ENCODE peak calls at places on chromosomes 4 and X, in seven cellular contexts. One of them, this sample, is unnamed.

GRCh38 chr4:168449740-168450442 is 30.4 kb downstream of the DDX60L start:
- DNase-seq in mesendoderm: no peak
- DNase-seq in H1: no peak
- DNase-seq in neuronal stem cell: no peak
- DNase-seq in IMR-90: peak
- DNase-seq in H9: no peak
- DNase-seq in mesenchymal stem cell: peak
- DNase-seq in this sample: peak

GRCh38 chrX:137432609-137433008 is 133.3 kb upstream of the ZIC3 start:
- DNase-seq in neuronal stem cell: no peak
- DNase-seq in mesendoderm: peak
- DNase-seq in H9: peak
- DNase-seq in H1: no peak
- DNase-seq in mesenchymal stem cell: no peak
- DNase-seq in IMR-90: no peak
- DNase-seq in this sample: peak

GRCh38 chr4:128386761-128387599 is 99.4 kb upstream of the PGRMC2 start:
- DNase-seq in neuronal stem cell: no peak
- DNase-seq in IMR-90: peak
- DNase-seq in H1: no peak
- DNase-seq in mesendoderm: peak
- DNase-seq in H9: no peak
- DNase-seq in mesenchymal stem cell: peak
- DNase-seq in this sample: peak

GRCh38 chr4:184568770-184569169 is 80.5 kb downstream of the CASP3 start:
- DNase-seq in H1: no peak
- DNase-seq in mesenchymal stem cell: no peak
- DNase-seq in IMR-90: no peak
- DNase-seq in H9: no peak
- DNase-seq in neuronal stem cell: no peak
- DNase-seq in mesendoderm: no peak
- DNase-seq in this sample: no peak

GRCh38 chrX:45807572-45808425 is 607.1 kb upstream of the DIPK2B start:
- DNase-seq in neuronal stem cell: peak
- DNase-seq in H1: no peak
- DNase-seq in mesendoderm: peak
- DNase-seq in IMR-90: peak
- DNase-seq in H9: no peak
- DNase-seq in mesenchymal stem cell: peak
- DNase-seq in this sample: no peak

GRCh38 chrX:39174761-39175417 is 373.6 kb downstream of the MID1IP1 start:
- DNase-seq in IMR-90: no peak
- DNase-seq in mesenchymal stem cell: no peak
- DNase-seq in mesendoderm: no peak
- DNase-seq in H9: no peak
- DNase-seq in neuronal stem cell: no peak
- DNase-seq in H1: no peak
- DNase-seq in this sample: no peak

GRCh38 chrX:153353416-153353815 is 19.5 kb downstream of the ZNF275 start:
- DNase-seq in neuronal stem cell: no peak
- DNase-seq in mesenchymal stem cell: no peak
- DNase-seq in IMR-90: no peak
- DNase-seq in H9: peak
- DNase-seq in H1: no peak
- DNase-seq in mesendoderm: peak
- DNase-seq in this sample: no peak

GRCh38 chr4:118889313-118889694 is 650 bp downstream of the SYNPO2 start:
- DNase-seq in mesendoderm: no peak
- DNase-seq in H1: no peak
- DNase-seq in mesenchymal stem cell: no peak
- DNase-seq in neuronal stem cell: no peak
- DNase-seq in IMR-90: no peak
- DNase-seq in H9: no peak
- DNase-seq in this sample: no peak

GRCh38 chr4:2958446-2958845 is 4.8 kb downstream of the NOP14 start:
- DNase-seq in mesendoderm: peak
- DNase-seq in neuronal stem cell: no peak
- DNase-seq in mesenchymal stem cell: peak
- DNase-seq in H9: no peak
- DNase-seq in H1: no peak
- DNase-seq in IMR-90: peak
- DNase-seq in this sample: peak

GRCh38 chr4:70183940-70184246 is 11.6 kb upstream of the ODAM start:
- DNase-seq in mesenchymal stem cell: no peak
- DNase-seq in H9: no peak
- DNase-seq in neuronal stem cell: no peak
- DNase-seq in IMR-90: no peak
- DNase-seq in H1: no peak
- DNase-seq in mesendoderm: no peak
- DNase-seq in this sample: no peak

GRCh38 chrX:48560681-48561080 is 13.6 kb upstream of the RBM3 start:
- DNase-seq in mesenchymal stem cell: no peak
- DNase-seq in H9: no peak
- DNase-seq in neuronal stem cell: no peak
- DNase-seq in mesendoderm: no peak
- DNase-seq in IMR-90: no peak
- DNase-seq in H1: no peak
- DNase-seq in this sample: no peak

GRCh38 chr4:26785312-26785711 is 75.3 kb upstream of the STIM2 start:
- DNase-seq in H9: no peak
- DNase-seq in mesendoderm: no peak
- DNase-seq in neuronal stem cell: no peak
- DNase-seq in IMR-90: no peak
- DNase-seq in H1: no peak
- DNase-seq in mesenchymal stem cell: no peak
- DNase-seq in this sample: no peak

GRCh38 chrX:2874222-2875135 is 45.7 kb downstream of the GYG2 start:
- DNase-seq in H1: no peak
- DNase-seq in mesenchymal stem cell: no peak
- DNase-seq in mesendoderm: no peak
- DNase-seq in neuronal stem cell: no peak
- DNase-seq in H9: no peak
- DNase-seq in IMR-90: no peak
- DNase-seq in this sample: no peak

GRCh38 chr4:38387348-38387747 is 276.7 kb upstream of the KLF3 start:
- DNase-seq in mesenchymal stem cell: no peak
- DNase-seq in H1: no peak
- DNase-seq in mesendoderm: no peak
- DNase-seq in H9: no peak
- DNase-seq in neuronal stem cell: no peak
- DNase-seq in IMR-90: peak
- DNase-seq in this sample: no peak

GRCh38 chr4:54959656-54960055 is 165.7 kb downstream of the KDR start:
- DNase-seq in neuronal stem cell: no peak
- DNase-seq in H9: no peak
- DNase-seq in IMR-90: peak
- DNase-seq in mesenchymal stem cell: peak
- DNase-seq in mesendoderm: no peak
- DNase-seq in H1: no peak
- DNase-seq in this sample: peak

GRCh38 chr4:176236909-176237308 is 32.1 kb downstream of the ASB5 start:
- DNase-seq in IMR-90: peak
- DNase-seq in mesenchymal stem cell: peak
- DNase-seq in neuronal stem cell: no peak
- DNase-seq in H9: no peak
- DNase-seq in H1: no peak
- DNase-seq in mesendoderm: no peak
- DNase-seq in this sample: no peak

GRCh38 chr4:122710434-122711308 is 21.8 kb upstream of the BBS12 start:
- DNase-seq in mesendoderm: no peak
- DNase-seq in H9: no peak
- DNase-seq in IMR-90: peak
- DNase-seq in neuronal stem cell: no peak
- DNase-seq in mesenchymal stem cell: no peak
- DNase-seq in H1: no peak
- DNase-seq in this sample: no peak

GRCh38 chr4:113645771-113646455 is 115.6 kb downstream of the CAMK2D start:
- DNase-seq in IMR-90: peak
- DNase-seq in H9: peak
- DNase-seq in mesendoderm: peak
- DNase-seq in H1: peak
- DNase-seq in mesenchymal stem cell: peak
- DNase-seq in neuronal stem cell: no peak
- DNase-seq in this sample: no peak

GRCh38 chrX:22032084-22032483 is at the start of gene PHEX:
- DNase-seq in mesendoderm: no peak
- DNase-seq in mesenchymal stem cell: no peak
- DNase-seq in IMR-90: no peak
- DNase-seq in H1: no peak
- DNase-seq in neuronal stem cell: no peak
- DNase-seq in H9: no peak
- DNase-seq in this sample: no peak

GRCh38 chr4:67700119-67700873 is 659 bp downstream of the UBA6 start:
- DNase-seq in H1: no peak
- DNase-seq in neuronal stem cell: no peak
- DNase-seq in mesendoderm: no peak
- DNase-seq in IMR-90: peak
- DNase-seq in H9: no peak
- DNase-seq in mesenchymal stem cell: peak
- DNase-seq in this sample: peak

GRCh38 chr4:77074961-77075855 is 581 bp downstream of the CCNI start:
- DNase-seq in mesenchymal stem cell: peak
- DNase-seq in H1: peak
- DNase-seq in mesendoderm: peak
- DNase-seq in IMR-90: peak
- DNase-seq in neuronal stem cell: peak
- DNase-seq in H9: peak
- DNase-seq in this sample: peak

GRCh38 chrX:135425566-135425965 is 3.8 kb downstream of the SMIM10L2A start:
- DNase-seq in H1: no peak
- DNase-seq in mesenchymal stem cell: no peak
- DNase-seq in neuronal stem cell: no peak
- DNase-seq in IMR-90: peak
- DNase-seq in H9: no peak
- DNase-seq in mesendoderm: no peak
- DNase-seq in this sample: no peak

GRCh38 chrX:123425471-123425870 is 241.4 kb downstream of the GRIA3 start:
- DNase-seq in IMR-90: no peak
- DNase-seq in neuronal stem cell: no peak
- DNase-seq in mesendoderm: no peak
- DNase-seq in mesenchymal stem cell: no peak
- DNase-seq in H1: no peak
- DNase-seq in H9: no peak
- DNase-seq in this sample: peak

GRCh38 chrX:39619182-39620009 is 478.4 kb downstream of the BCOR start:
- DNase-seq in H1: no peak
- DNase-seq in neuronal stem cell: no peak
- DNase-seq in IMR-90: no peak
- DNase-seq in mesendoderm: peak
- DNase-seq in mesenchymal stem cell: no peak
- DNase-seq in H9: no peak
- DNase-seq in this sample: peak

GRCh38 chrX:15158736-15159406 is 111.0 kb downstream of the ASB9 start:
- DNase-seq in H1: no peak
- DNase-seq in mesenchymal stem cell: no peak
- DNase-seq in H9: no peak
- DNase-seq in neuronal stem cell: no peak
- DNase-seq in IMR-90: no peak
- DNase-seq in mesendoderm: no peak
- DNase-seq in this sample: no peak

DNA sequence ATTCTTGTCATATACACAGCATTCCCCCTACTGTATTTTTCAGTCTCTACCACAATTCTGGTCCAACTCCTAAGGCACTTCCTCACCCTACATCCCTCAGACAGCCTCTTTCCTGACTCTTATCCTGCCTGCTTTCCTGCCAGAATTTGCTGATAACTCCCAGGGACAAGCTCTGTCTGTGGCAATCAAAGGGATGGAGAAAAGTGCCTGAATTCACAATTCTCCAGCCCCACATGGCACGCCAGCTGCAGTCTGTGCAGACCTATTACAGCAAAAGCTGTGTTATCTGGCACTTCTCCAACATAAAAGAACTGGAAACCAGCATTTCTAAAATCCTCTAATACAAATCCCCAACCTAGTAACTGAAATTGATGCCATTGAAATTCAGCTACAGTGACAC is 404.8 kb downstream of the KLHL13 start:
- DNase-seq in IMR-90: no peak
- DNase-seq in mesenchymal stem cell: no peak
- DNase-seq in neuronal stem cell: no peak
- DNase-seq in mesendoderm: peak
- DNase-seq in H1: no peak
- DNase-seq in H9: no peak
- DNase-seq in this sample: no peak
- H2BK5ac ChIP-seq in IMR-90: no peak
- H2BK5ac ChIP-seq in mesenchymal stem cell: no peak
- H2BK5ac ChIP-seq in neuronal stem cell: no peak
- H2BK5ac ChIP-seq in mesendoderm: no peak
- H2BK5ac ChIP-seq in H1: no peak
- H2BK5ac ChIP-seq in H9: no peak
- H2BK5ac ChIP-seq in this sample: no peak

GRCh38 chr4:32117696-32118095 is 1397.5 kb downstream of the PCDH7 start:
- DNase-seq in H1: no peak
- DNase-seq in mesenchymal stem cell: no peak
- DNase-seq in neuronal stem cell: no peak
- DNase-seq in H9: no peak
- DNase-seq in IMR-90: no peak
- DNase-seq in mesendoderm: peak
- DNase-seq in this sample: no peak

DNA sequence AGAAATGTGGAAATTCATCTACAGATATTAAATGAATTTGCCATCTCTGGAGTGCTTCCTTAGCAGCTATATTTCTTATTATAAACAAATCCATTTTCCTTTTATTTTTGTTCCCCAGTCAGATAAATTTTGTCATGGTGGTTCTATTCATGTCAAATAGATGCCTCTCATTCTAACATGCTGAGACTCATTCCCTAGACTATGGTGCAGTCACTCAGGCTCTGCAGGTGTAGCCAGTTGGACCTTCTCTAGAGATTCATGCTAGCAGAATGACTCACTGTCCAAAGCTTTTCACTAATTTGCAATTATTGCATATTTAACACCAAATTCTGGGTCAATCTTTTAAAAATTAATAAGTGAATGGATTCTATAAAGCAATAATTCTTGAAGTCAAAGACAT is 1392.7 kb downstream of the PCDH7 start:
- DNase-seq in mesenchymal stem cell: no peak
- DNase-seq in neuronal stem cell: no peak
- DNase-seq in H1: no peak
- DNase-seq in mesendoderm: no peak
- DNase-seq in IMR-90: no peak
- DNase-seq in H9: no peak
- DNase-seq in this sample: peak
- H2BK5ac ChIP-seq in mesenchymal stem cell: no peak
- H2BK5ac ChIP-seq in neuronal stem cell: no peak
- H2BK5ac ChIP-seq in H1: no peak
- H2BK5ac ChIP-seq in mesendoderm: no peak
- H2BK5ac ChIP-seq in IMR-90: no peak
- H2BK5ac ChIP-seq in H9: no peak
- H2BK5ac ChIP-seq in this sample: no peak

GRCh38 chrX:24983931-24984330 is 31.8 kb downstream of the ARX start:
- DNase-seq in mesendoderm: no peak
- DNase-seq in neuronal stem cell: no peak
- DNase-seq in H1: no peak
- DNase-seq in mesenchymal stem cell: no peak
- DNase-seq in IMR-90: no peak
- DNase-seq in H9: no peak
- DNase-seq in this sample: no peak
- H2BK5ac ChIP-seq in mesendoderm: no peak
- H2BK5ac ChIP-seq in neuronal stem cell: no peak
- H2BK5ac ChIP-seq in H1: no peak
- H2BK5ac ChIP-seq in mesenchymal stem cell: no peak
- H2BK5ac ChIP-seq in IMR-90: no peak
- H2BK5ac ChIP-seq in H9: no peak
- H2BK5ac ChIP-seq in this sample: no peak

GRCh38 chr4:79820427-79820826 is 252.6 kb downstream of the ANTXR2 start:
- DNase-seq in neuronal stem cell: no peak
- DNase-seq in H1: no peak
- DNase-seq in mesendoderm: no peak
- DNase-seq in mesenchymal stem cell: no peak
- DNase-seq in IMR-90: no peak
- DNase-seq in H9: no peak
- DNase-seq in this sample: no peak
- H2BK5ac ChIP-seq in neuronal stem cell: no peak
- H2BK5ac ChIP-seq in H1: no peak
- H2BK5ac ChIP-seq in mesendoderm: no peak
- H2BK5ac ChIP-seq in mesenchymal stem cell: no peak
- H2BK5ac ChIP-seq in IMR-90: no peak
- H2BK5ac ChIP-seq in H9: no peak
- H2BK5ac ChIP-seq in this sample: no peak